ENCODE peak calls at places on chromosome 22, in six cellular contexts. N is transverse colon; V is ovary; X is fibroblast of lung; P is A549; J is CD8-positive, alpha-beta T cell. D is an unnamed sample. For H3K9me3, the result is how much of the 10 kb centered on the place peaks cover.

GRCh38 chr22:44347098-44347497 is 34.3 kb upstream of the SHISAL1 start:
- DNase-seq in N (no peak), V (no peak), X (no peak), P (no peak), J (no peak), D (no peak)

GRCh38 chr22:45270095-45271020 is 14.4 kb upstream of the UPK3A start:
- DNase-seq in N (no peak), V (no peak), X (no peak), P (no peak), J (no peak), D (no peak)

GRCh38 chr22:32844251-32844650 is 42.7 kb downstream of the TIMP3 start:
- DNase-seq in N (no peak), V (no peak), X (no peak), P (no peak), J (no peak), D (no peak)

GRCh38 chr22:35274154-35274871 is 17.0 kb downstream of the HMGXB4 start:
- DNase-seq in N (no peak), V (no peak), X (no peak), P (no peak), J (no peak), D (no peak)

GRCh38 chr22:38901111-38901641 is 29.2 kb upstream of the CBX6 start:
- DNase-seq in N (no peak), V (no peak), X (no peak), P (no peak), J (no peak), D (no peak)

GRCh38 chr22:49052023-49052538 is 775.6 kb downstream of the BRD1 start:
- DNase-seq in N (no peak), V (no peak), X (peak), P (no peak), J (peak), D (peak)

GRCh38 chr22:33347002-33347401 is 288.8 kb upstream of the SYN3 start:
- DNase-seq in N (no peak), V (no peak), X (no peak), P (no peak), J (no peak), D (no peak)

GRCh38 chr22:25754527-25755202 is 12.7 kb downstream of the MYO18B start:
- DNase-seq in N (peak), V (no peak), X (peak), P (no peak), J (no peak), D (no peak)

GRCh38 chr22:25067851-25068421 is 115.4 kb downstream of the KIAA1671 start:
- DNase-seq in N (peak), V (no peak), X (no peak), P (no peak), J (peak), D (peak)

GRCh38 chr22:44383652-44384562 is 71.2 kb upstream of the SHISAL1 start:
- DNase-seq in N (no peak), V (no peak), X (no peak), P (no peak), J (no peak), D (no peak)

GRCh38 chr22:33600113-33600512 is 320.2 kb downstream of the LARGE1 start:
- DNase-seq in N (no peak), V (no peak), X (no peak), P (no peak), J (no peak), D (no peak)

GRCh38 chr22:37676691-37677627 is 1.5 kb downstream of the LGALS1 start:
- DNase-seq in N (peak), V (peak), X (peak), P (no peak), J (peak), D (peak)

GRCh38 chr22:39332441-39333064 is 13.1 kb upstream of the RPL3 start:
- DNase-seq in N (no peak), V (no peak), X (peak), P (no peak), J (no peak), D (no peak)

GRCh38 chr22:50298937-50299656 is 8.3 kb downstream of the PLXNB2 start:
- DNase-seq in N (no peak), V (no peak), X (peak), P (no peak), J (no peak), D (no peak)

GRCh38 chr22:18024276-18024939 is at the start of gene MICAL3:
- DNase-seq in N (peak), V (peak), X (peak), P (peak), J (peak), D (peak)

GRCh38 chr22:39621826-39622225 is 51.3 kb downstream of the CACNA1I start:
- DNase-seq in N (no peak), V (no peak), X (no peak), P (no peak), J (no peak), D (no peak)

GRCh38 chr22:43467171-43467570 is 55.4 kb downstream of the MPPED1 start:
- DNase-seq in N (no peak), V (peak), X (no peak), P (no peak), J (no peak), D (no peak)

GRCh38 chr22:39080052-39080762 is 3.1 kb downstream of the APOBEC3G start:
- DNase-seq in N (no peak), V (no peak), X (no peak), P (no peak), J (no peak), D (no peak)

GRCh38 chr22:28952857-28953256 is 69.5 kb downstream of the ZNRF3 start:
- DNase-seq in N (no peak), V (no peak), X (peak), P (no peak), J (no peak), D (no peak)

GRCh38 chr22:28986366-28986765 is 75.3 kb downstream of the C22orf31 start:
- DNase-seq in N (no peak), V (no peak), X (peak), P (no peak), J (no peak), D (no peak)

GRCh38 chr22:38782402-38783094 is 11.4 kb downstream of the DNAL4 start:
- DNase-seq in N (no peak), V (no peak), X (no peak), P (no peak), J (no peak), D (no peak)

GRCh38 chr22:50305658-50306566 is 1.5 kb downstream of the PLXNB2 start:
- DNase-seq in N (peak), V (peak), X (peak), P (peak), J (no peak), D (no peak)

GRCh38 chr22:44333847-44334635 is 21.3 kb upstream of the SHISAL1 start:
- DNase-seq in N (no peak), V (no peak), X (no peak), P (no peak), J (no peak), D (no peak)

GRCh38 chr22:20946080-20946986 is 20.7 kb upstream of the AIFM3 start:
- DNase-seq in N (no peak), V (no peak), X (no peak), P (no peak), J (no peak), D (no peak)

GRCh38 chr22:34036936-34037335 is 116.7 kb upstream of the LARGE1 start:
- DNase-seq in N (no peak), V (no peak), X (no peak), P (no peak), J (no peak), D (no peak)

GRCh38 chr22:26164174-26164573 is 5.1 kb upstream of the SEZ6L start:
- DNase-seq in N (no peak), V (no peak), X (no peak), P (no peak), J (no peak), D (no peak)

GRCh38 chr22:11629661-11630385 is 3898.2 kb upstream of the OR11H1 start:
- DNase-seq in N (no peak), V (no peak), X (no peak), P (no peak), J (no peak), D (no peak)
- H3K9me3 ChIP-seq in N (under half), V (under half), X (under half), P (under half), J (under half), D (under half)

GRCh38 chr22:31085493-31085824 is 4.3 kb downstream of the SMTN start:
- DNase-seq in N (peak), V (no peak), X (no peak), P (no peak), J (no peak), D (no peak)
- H3K27ac ChIP-seq in N (peak), V (peak), X (peak), P (peak), J (no peak), D (no peak)

GRCh38 chr22:36335621-36336020 is 52.1 kb downstream of the MYH9 start:
- DNase-seq in N (no peak), V (no peak), X (no peak), P (no peak), J (no peak), D (no peak)

GRCh38 chr22:36334838-36335603 is 52.7 kb downstream of the MYH9 start:
- DNase-seq in N (no peak), V (no peak), X (peak), P (no peak), J (no peak), D (peak)

GRCh38 chr22:36333632-36334031 is 54.1 kb downstream of the MYH9 start:
- DNase-seq in N (no peak), V (no peak), X (no peak), P (no peak), J (no peak), D (no peak)

GRCh38 chr22:36332623-36333331 is 55.0 kb downstream of the MYH9 start:
- DNase-seq in N (peak), V (no peak), X (no peak), P (no peak), J (no peak), D (peak)

GRCh38 chr22:36334081-36334831 is 53.5 kb downstream of the MYH9 start:
- DNase-seq in N (peak), V (no peak), X (no peak), P (no peak), J (no peak), D (no peak)
- TF ChIP-seq CTCF in N (no peak), V (no peak), X (no peak), P (no peak), J (no peak), D (no peak)

GRCh38 chr22:47608421-47608820 is 846.0 kb downstream of the TBC1D22A start:
- DNase-seq in N (no peak), V (no peak), X (no peak), P (no peak), J (no peak), D (no peak)
- H3K9me3 ChIP-seq in N (under half), V (under half), X (under half), P (under half), J (under half), D (under half)

DNA sequence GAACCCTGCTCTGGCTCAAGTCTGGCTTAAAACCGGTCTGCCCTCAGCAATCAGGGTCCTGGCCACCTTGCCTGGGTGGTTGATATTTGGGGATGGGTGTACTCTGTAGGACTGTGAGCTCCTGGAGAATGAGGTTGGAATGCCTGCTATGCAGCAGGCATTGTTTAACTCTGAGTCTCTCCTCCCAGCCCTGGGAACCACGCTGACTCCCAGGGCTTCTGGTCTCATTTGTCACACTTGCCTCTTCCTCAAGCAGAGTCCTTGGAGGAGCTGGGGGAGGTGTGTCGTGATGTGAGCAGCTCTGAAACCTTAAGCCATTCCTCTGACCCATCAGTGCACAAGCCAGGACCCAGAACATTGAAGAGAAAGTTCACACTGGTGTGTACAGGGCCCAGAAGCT is 340.1 kb downstream of the MN1 start:
- DNase-seq in N (no peak), V (no peak), X (peak), P (peak), J (no peak), D (no peak)
- H3K27ac ChIP-seq in N (no peak), V (no peak), X (no peak), P (peak), J (no peak), D (no peak)

DNA sequence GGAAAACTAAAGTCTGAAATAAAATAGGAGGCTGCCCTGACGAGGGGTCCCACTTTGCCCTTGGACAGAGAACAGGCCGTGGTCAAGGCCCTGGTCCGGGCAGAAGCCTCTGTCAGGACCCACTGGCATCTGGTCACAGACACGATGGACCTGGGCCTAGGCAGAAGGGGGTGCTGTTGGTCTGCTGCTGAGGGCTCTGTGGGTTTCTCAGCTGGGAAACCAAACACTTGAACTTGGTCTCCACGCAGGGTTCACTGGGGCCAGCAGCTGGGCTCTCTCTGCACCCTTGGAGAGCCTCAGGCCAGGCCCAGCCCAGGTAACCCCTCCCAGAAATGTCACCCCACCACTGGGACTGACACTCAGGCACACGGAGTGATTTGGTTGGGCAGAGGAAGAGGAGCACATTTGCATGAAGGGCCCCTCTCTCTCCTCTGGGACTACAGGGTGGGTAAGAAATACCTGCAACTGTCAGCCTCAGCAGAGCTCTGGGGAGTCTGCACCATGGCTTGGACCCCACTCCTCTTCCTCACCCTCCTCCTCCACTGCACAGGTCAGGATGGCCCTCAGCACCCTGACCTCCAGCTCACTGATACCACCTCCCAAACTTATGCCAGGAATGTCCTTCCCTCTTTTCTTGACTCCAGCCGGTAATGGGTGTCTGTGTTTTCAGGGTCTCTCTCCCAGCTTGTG is 48.1 kb upstream of the TOP3B start:
- DNase-seq in N (peak), V (no peak), X (peak), P (peak), J (no peak), D (no peak)
- TF ChIP-seq CTCF in N (no peak), V (no peak), X (peak), P (no peak), J (no peak), D (no peak)

GRCh38 chr22:47342446-47342845 is 580.0 kb downstream of the TBC1D22A start:
- DNase-seq in N (no peak), V (no peak), X (no peak), P (no peak), J (no peak), D (no peak)

GRCh38 chr22:47344414-47344813 is 582.0 kb downstream of the TBC1D22A start:
- DNase-seq in N (no peak), V (no peak), X (no peak), P (no peak), J (no peak), D (no peak)

GRCh38 chr22:47340851-47341436 is 578.5 kb downstream of the TBC1D22A start:
- DNase-seq in N (no peak), V (no peak), X (no peak), P (peak), J (no peak), D (no peak)

GRCh38 chr22:47343611-47344010 is 581.2 kb downstream of the TBC1D22A start:
- DNase-seq in N (no peak), V (no peak), X (no peak), P (no peak), J (no peak), D (no peak)

GRCh38 chr22:47341464-47341863 is 579.0 kb downstream of the TBC1D22A start:
- DNase-seq in N (no peak), V (no peak), X (no peak), P (no peak), J (no peak), D (no peak)
- H3K9me3 ChIP-seq in N (under half), V (under half), X (under half), P (under half), J (under half), D (under half)